ENCODE peak calls at places on chromosomes 5 and 9, in four cellular contexts. F is AG10803, G is amygdala, V is GM06990. Z is an unnamed sample.

GRCh38 chr5:145471831-145472616 is 363.1 kb downstream of the PRELID2 start:
- DNase-seq in F (peak; percentile 14), G (no peak), V (no peak), Z (no peak)

GRCh38 chr9:99299214-99300102 is 77.4 kb downstream of the SEC61B start:
- DNase-seq in F (peak; percentile 66), G (no peak), V (no peak), Z (no peak)

GRCh38 chr9:78296208-78296892 is 575 bp upstream of the PSAT1 start:
- DNase-seq in F (peak; percentile 57), G (no peak), V (peak; percentile 27), Z (no peak)

GRCh38 chr9:134187110-134187531 is 22.8 kb upstream of the RNU6ATAC start:
- DNase-seq in F (no peak), G (no peak), V (no peak), Z (no peak)

GRCh38 chr9:124551472-124552339 is 44.5 kb upstream of the NR5A1 start:
- DNase-seq in F (peak; percentile 68), G (peak; percentile 37), V (no peak), Z (no peak)

GRCh38 chr9:106287108-106287631 is 575.8 kb upstream of the ZNF462 start:
- DNase-seq in F (peak; percentile 8), G (no peak), V (no peak), Z (no peak)

GRCh38 chr5:149143470-149143869 is 2.2 kb downstream of the ABLIM3 start:
- DNase-seq in F (peak; percentile 86), G (no peak), V (no peak), Z (peak; percentile 55)

GRCh38 chr9:123957731-123958130 is 27.8 kb upstream of the DENND1A start:
- DNase-seq in F (no peak), G (no peak), V (no peak), Z (no peak)

GRCh38 chr5:73381587-73382411 is 66.8 kb downstream of the FOXD1 start:
- DNase-seq in F (no peak), G (no peak), V (no peak), Z (no peak)

GRCh38 chr5:492314-492893 is 31.8 kb downstream of the SLC9A3 start:
- DNase-seq in F (no peak), G (no peak), V (no peak), Z (no peak)

GRCh38 chr9:107161338-107161737 is 121.7 kb upstream of the RAD23B start:
- DNase-seq in F (no peak), G (no peak), V (no peak), Z (no peak)

GRCh38 chr5:111929892-111930291 is 172.9 kb upstream of the NREP start:
- DNase-seq in F (peak; percentile 89), G (no peak), V (no peak), Z (no peak)

GRCh38 chr9:88258587-88258986 is 120.3 kb upstream of the SPATA31C2 start:
- DNase-seq in F (peak; percentile 60), G (no peak), V (no peak), Z (no peak)

GRCh38 chr9:112485574-112485973 is 1.1 kb upstream of the KIAA1958 start:
- DNase-seq in F (no peak), G (no peak), V (no peak), Z (no peak)

GRCh38 chr9:88749420-88749819 is 214.4 kb downstream of the NXNL2 start:
- DNase-seq in F (peak; percentile 77), G (no peak), V (no peak), Z (no peak)

GRCh38 chr5:180201051-180201987 is 7.7 kb downstream of the RASGEF1C start:
- DNase-seq in F (no peak), G (no peak), V (no peak), Z (no peak)

GRCh38 chr9:2053883-2054845 is 39.0 kb downstream of the SMARCA2 start:
- DNase-seq in F (peak; percentile 85), G (peak; percentile 32), V (peak; percentile 76), Z (no peak)

GRCh38 chr5:126471875-126472537 is 48.8 kb downstream of the GRAMD2B start:
- DNase-seq in F (peak; percentile 84), G (no peak), V (no peak), Z (no peak)

GRCh38 chr5:114412509-114413171 is 50.8 kb downstream of the KCNN2 start:
- DNase-seq in F (peak; percentile 67), G (no peak), V (peak; percentile 37), Z (no peak)

Z was measured in pulmonary artery endothelial cell.